ENCODE peak calls at places on chromosomes 3 and 15, in ten cellular contexts. U is choroid plexus epithelial cell; H is adrenal gland; F is RPMI8226; Q is activated T-cell treated with anti-CD3 and anti-CD28 coated beads for 1 hour; Y is stimulated activated CD8-positive, alpha-beta memory T cell treated with anti-CD3 and anti-CD28 coated beads, Interleukin-4, amount 100 ng/mL, for 1 hour; D is globus pallidus; A is hypothalamus; Z is D341Med; E is naive thymus-derived CD4-positive, alpha-beta T cell. M is an unnamed sample.

GRCh38 chr15:81182746-81183402 is 13.8 kb upstream of the IL16 start:
- DNase-seq in A (no peak), E (no peak), U (no peak), F (no peak), Q (no peak), Y (no peak), D (no peak), H (no peak), Z (no peak), M (no peak)

GRCh38 chr15:89760303-89761008 is 9.4 kb upstream of the MESP1 start:
- DNase-seq in D (peak), F (peak), Q (peak), U (peak), E (peak), Z (peak), Y (peak), A (peak), H (peak), M (peak)

GRCh38 chr15:43266834-43267233 is at the start of gene TGM5:
- DNase-seq in U (no peak), A (no peak), Y (no peak), Z (no peak), E (no peak), D (no peak), F (no peak), Q (no peak), H (no peak), M (no peak)

GRCh38 chr3:60674870-60675269 is 576.4 kb downstream of the FHIT start:
- DNase-seq in E (no peak), A (no peak), U (no peak), Y (no peak), Q (no peak), Z (no peak), H (no peak), D (no peak), F (no peak), M (no peak)

GRCh38 chr3:197407526-197407925 is 109.1 kb upstream of the DLG1 start:
- DNase-seq in Y (no peak), Q (no peak), H (no peak), Z (peak), D (no peak), F (no peak), A (no peak), E (no peak), U (no peak), M (no peak)

GRCh38 chr3:57411715-57412114 is 119.2 kb upstream of the ASB14 start:
- DNase-seq in H (no peak), Y (no peak), Z (no peak), E (no peak), Q (no peak), F (no peak), U (no peak), D (no peak), A (no peak), M (no peak)

GRCh38 chr3:54344601-54345216 is 222.4 kb downstream of the CACNA2D3 start:
- DNase-seq in E (no peak), H (no peak), U (no peak), D (no peak), A (no peak), F (no peak), Q (no peak), Z (no peak), Y (no peak), M (no peak)

GRCh38 chr3:59540696-59541095 is 490.9 kb upstream of the CFAP20DC start:
- DNase-seq in H (no peak), F (no peak), Y (no peak), E (no peak), Z (no peak), D (no peak), A (no peak), Q (no peak), U (peak), M (no peak)

GRCh38 chr15:77225088-77225487 is 154.2 kb upstream of the TSPAN3 start:
- DNase-seq in A (no peak), U (peak), H (no peak), Y (no peak), E (no peak), D (no peak), Z (no peak), Q (no peak), F (no peak), M (no peak)

GRCh38 chr15:47027322-47027946 is 689.9 kb upstream of the SEMA6D start:
- DNase-seq in E (no peak), F (peak), Z (peak), D (no peak), U (no peak), H (no peak), Y (no peak), Q (no peak), A (no peak), M (no peak)

GRCh38 chr3:134904796-134905646 is 110.0 kb downstream of the EPHB1 start:
- DNase-seq in A (peak), F (no peak), U (no peak), D (peak), Y (no peak), E (no peak), Q (no peak), H (no peak), Z (no peak), M (no peak)

GRCh38 chr3:39531681-39532080 is 64.2 kb downstream of the MOBP start:
- DNase-seq in E (no peak), U (peak), F (no peak), Q (no peak), D (no peak), Y (no peak), A (no peak), Z (no peak), H (no peak), M (no peak)

GRCh38 chr3:111967071-111967470 is 11.8 kb upstream of the ABHD10 start:
- DNase-seq in Q (no peak), D (no peak), Y (no peak), U (no peak), A (no peak), E (no peak), H (no peak), Z (no peak), F (no peak), M (no peak)